ENCODE peak calls at places on chromosomes 13 and 19, in six cellular contexts. A is NB4, D is HepG2, K is fibroblast of mammary gland, L is fibroblast of the aortic adventitia, E is tibial artery. G is an unnamed sample.

GRCh38 chr13:88281846-88282245 is 610.7 kb downstream of the SLITRK5 start:
- DNase-seq in A (no peak), D (no peak), K (no peak), L (no peak), E (no peak), G (no peak)

GRCh38 chr13:49357694-49358093 is 86.2 kb downstream of the CAB39L start:
- DNase-seq in A (no peak), D (no peak), K (peak), L (peak), E (no peak), G (no peak)

GRCh38 chr19:4391701-4392543 is 8.4 kb downstream of the SH3GL1 start:
- DNase-seq in A (no peak), D (peak), K (peak), L (peak), E (no peak), G (no peak)

GRCh38 chr13:62019858-62020257 is 604.2 kb upstream of the PCDH20 start:
- DNase-seq in A (no peak), D (no peak), K (no peak), L (no peak), E (no peak), G (no peak)

GRCh38 chr19:49362048-49362925 is at the start of gene TEAD2:
- DNase-seq in A (no peak), D (peak), K (peak), L (peak), E (peak), G (peak)

GRCh38 chr13:38804061-38804460 is 117.2 kb downstream of the FREM2 start:
- DNase-seq in A (no peak), D (no peak), K (no peak), L (no peak), E (no peak), G (no peak)

GRCh38 chr13:47611664-47612288 is 389.3 kb downstream of the SUCLA2 start:
- DNase-seq in A (no peak), D (no peak), K (peak), L (peak), E (no peak), G (no peak)

GRCh38 chr13:47908200-47908902 is 92.7 kb downstream of the SUCLA2 start:
- DNase-seq in A (no peak), D (peak), K (peak), L (peak), E (no peak), G (no peak)

GRCh38 chr19:39126593-39127187 is 1.1 kb downstream of the PAK4 start:
- DNase-seq in A (no peak), D (peak), K (peak), L (peak), E (no peak), G (no peak)

GRCh38 chr13:68173111-68173510 is 943.0 kb upstream of the PCDH9 start:
- DNase-seq in A (no peak), D (no peak), K (peak), L (no peak), E (no peak), G (no peak)

DNA sequence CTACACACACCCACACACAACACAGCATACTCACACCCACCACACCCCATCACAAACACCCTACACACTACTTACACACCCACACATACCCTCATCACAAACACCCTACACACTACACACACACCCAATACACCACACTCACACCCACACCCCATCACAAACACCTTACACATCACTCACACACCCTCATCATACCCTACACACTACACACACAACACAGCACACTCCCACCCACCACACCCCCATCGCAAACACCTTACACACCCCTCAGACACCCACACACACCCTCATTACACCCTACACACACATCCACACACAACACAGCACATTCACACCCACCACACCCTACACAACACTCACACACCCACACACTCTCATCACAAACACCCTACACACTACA is 15.8 kb downstream of the PEPD start:
- DNase-seq in A (no peak), D (no peak), K (no peak), L (no peak), E (no peak), G (no peak)
- H3K4me3 ChIP-seq in A (no peak), D (no peak), K (no peak), L (no peak), E (no peak), G (no peak)

DNA sequence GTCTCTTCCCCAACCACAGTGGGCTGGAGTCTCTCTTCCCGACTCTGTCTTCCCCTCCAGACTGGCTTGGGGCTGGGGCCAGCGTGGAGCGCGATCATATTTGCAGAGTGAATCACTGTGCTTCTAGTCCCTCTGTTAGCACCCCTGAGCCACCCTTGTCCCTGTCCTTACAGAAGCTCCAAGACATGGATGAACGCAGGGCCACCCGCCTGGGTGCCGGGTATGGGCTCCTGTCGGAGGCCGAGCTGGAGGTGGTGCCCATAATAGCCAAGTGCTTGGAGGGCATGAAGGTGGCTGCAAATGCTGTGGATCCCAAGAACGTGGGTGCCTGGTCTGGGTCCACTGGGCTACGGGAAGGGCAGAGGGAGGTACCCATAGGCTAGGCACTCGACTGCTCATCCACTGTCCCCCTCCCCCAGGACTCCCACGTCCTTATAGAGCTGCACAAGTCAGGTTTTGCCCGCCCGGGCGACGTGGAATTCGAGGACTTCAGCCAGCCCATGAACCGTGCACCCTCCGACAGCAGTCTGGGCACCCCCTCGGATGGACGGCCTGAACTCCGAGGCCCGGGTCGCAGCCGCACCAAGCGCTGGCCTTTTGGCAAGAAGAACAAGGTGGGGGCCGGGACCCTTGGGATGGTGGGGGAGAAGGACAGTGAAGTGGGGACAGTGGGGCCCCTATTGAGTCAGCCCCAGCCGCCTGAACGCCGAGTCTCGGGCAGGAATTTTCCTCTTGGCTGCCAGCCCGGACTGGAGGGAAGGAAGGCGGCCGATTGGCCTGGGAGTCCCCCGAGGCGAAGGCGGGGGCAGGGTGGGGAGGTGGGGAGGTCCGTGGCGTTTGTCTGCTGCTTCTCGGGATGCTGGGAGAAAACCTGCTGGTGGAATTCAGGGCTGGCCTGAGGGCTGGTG is 5.2 kb downstream of the TRIP10 start:
- DNase-seq in A (no peak), D (no peak), K (peak), L (peak), E (peak), G (peak)
- H3K4me3 ChIP-seq in A (no peak), D (no peak), K (peak), L (peak), E (peak), G (no peak)

DNA sequence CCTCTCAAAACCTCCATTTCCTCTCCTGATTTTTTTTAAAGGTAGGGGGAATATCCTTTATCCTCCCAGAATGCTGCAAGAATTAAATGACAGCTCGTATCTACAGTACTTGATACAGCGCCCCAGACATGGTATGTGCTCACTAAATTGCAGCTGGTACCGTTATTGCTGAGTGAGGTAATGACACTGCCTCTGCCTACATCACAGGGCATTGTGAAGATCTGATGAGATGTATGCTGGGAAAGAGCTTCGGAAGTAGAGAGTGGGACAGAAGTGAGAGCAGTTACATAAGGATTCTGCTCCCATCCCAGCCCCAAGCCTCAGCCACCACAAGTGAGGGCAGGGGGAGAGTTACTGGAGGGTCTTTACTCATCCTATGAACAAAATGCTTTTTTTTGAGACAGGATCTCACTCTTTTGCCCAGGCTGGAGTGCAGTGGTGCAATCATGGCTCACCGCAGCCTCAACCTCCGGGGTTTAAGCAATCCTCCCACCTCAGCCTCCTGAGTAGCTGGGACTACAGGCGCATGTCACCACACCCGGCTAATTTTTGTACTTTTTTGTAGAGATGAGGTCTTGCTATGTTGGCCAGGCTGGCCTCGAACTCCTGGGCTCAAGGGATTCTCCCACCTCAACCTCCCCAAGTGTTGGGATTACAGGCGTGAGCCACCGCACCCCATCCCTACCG is 1.7 kb upstream of the FKRP start:
- DNase-seq in A (no peak), D (no peak), K (no peak), L (no peak), E (no peak), G (no peak)
- H3K4me3 ChIP-seq in A (peak), D (peak), K (no peak), L (peak), E (no peak), G (no peak)

GRCh38 chr19:41997121-41997850 is 3.3 kb upstream of the ATP1A3 start:
- DNase-seq in A (peak), D (no peak), K (peak), L (peak), E (no peak), G (peak)
- H3K4me3 ChIP-seq in A (no peak), D (no peak), K (no peak), L (no peak), E (no peak), G (no peak)

GRCh38 chr13:98143601-98144500 is 957 bp downstream of the FARP1 start:
- DNase-seq in A (peak), D (no peak), K (peak), L (peak), E (peak), G (peak)
- H3K4me3 ChIP-seq in A (no peak), D (peak), K (peak), L (peak), E (peak), G (peak)

GRCh38 chr19:55452381-55453325 is 8.8 kb downstream of the ISOC2 start:
- DNase-seq in A (peak), D (peak), K (peak), L (peak), E (no peak), G (peak)
- H3K4me3 ChIP-seq in A (no peak), D (no peak), K (no peak), L (no peak), E (no peak), G (no peak)

GRCh38 chr13:33800646-33801186 is 17.2 kb upstream of the RFC3 start:
- DNase-seq in A (no peak), D (no peak), K (no peak), L (no peak), E (no peak), G (no peak)
- H3K4me3 ChIP-seq in A (no peak), D (no peak), K (no peak), L (peak), E (no peak), G (no peak)

GRCh38 chr19:15284091-15284490 is 48.2 kb downstream of the BRD4 start:
- DNase-seq in A (no peak), D (no peak), K (no peak), L (no peak), E (no peak), G (no peak)

GRCh38 chr19:15280915-15281683 is 48.9 kb upstream of the EPHX3 start:
- DNase-seq in A (no peak), D (peak), K (peak), L (peak), E (peak), G (peak)

GRCh38 chr19:15284896-15285295 is 47.4 kb downstream of the BRD4 start:
- DNase-seq in A (no peak), D (no peak), K (no peak), L (no peak), E (no peak), G (peak)

GRCh38 chr19:15282311-15282705 is 50.0 kb downstream of the BRD4 start:
- DNase-seq in A (no peak), D (no peak), K (no peak), L (no peak), E (no peak), G (no peak)

GRCh38 chr19:15283141-15283885 is 49.0 kb downstream of the BRD4 start:
- DNase-seq in A (no peak), D (no peak), K (peak), L (peak), E (peak), G (peak)
- H3K4me3 ChIP-seq in A (no peak), D (no peak), K (no peak), L (no peak), E (no peak), G (no peak)

DNA sequence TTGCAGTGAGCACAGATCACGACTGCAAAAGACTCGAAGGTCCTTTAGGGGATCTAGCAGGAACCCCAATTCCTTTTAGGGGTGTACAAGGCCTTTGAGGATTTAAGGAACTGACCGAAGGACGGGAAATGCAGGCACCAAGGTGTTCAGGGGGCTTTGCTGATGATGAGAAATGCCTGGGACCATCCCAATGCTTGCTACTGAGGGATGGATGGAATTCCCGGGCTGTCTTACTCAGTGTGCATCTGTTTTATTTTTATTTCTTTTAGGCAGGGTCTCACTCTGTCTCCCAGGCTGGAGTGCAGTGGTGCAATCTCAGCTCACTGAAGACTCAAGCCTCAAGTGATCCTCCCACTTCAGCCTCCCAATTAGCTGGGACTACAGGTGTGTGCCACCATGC is 11.3 kb downstream of the PRR22 start:
- DNase-seq in A (no peak), D (no peak), K (no peak), L (no peak), E (no peak), G (no peak)
- H3K4me3 ChIP-seq in A (no peak), D (no peak), K (no peak), L (no peak), E (no peak), G (no peak)

DNA sequence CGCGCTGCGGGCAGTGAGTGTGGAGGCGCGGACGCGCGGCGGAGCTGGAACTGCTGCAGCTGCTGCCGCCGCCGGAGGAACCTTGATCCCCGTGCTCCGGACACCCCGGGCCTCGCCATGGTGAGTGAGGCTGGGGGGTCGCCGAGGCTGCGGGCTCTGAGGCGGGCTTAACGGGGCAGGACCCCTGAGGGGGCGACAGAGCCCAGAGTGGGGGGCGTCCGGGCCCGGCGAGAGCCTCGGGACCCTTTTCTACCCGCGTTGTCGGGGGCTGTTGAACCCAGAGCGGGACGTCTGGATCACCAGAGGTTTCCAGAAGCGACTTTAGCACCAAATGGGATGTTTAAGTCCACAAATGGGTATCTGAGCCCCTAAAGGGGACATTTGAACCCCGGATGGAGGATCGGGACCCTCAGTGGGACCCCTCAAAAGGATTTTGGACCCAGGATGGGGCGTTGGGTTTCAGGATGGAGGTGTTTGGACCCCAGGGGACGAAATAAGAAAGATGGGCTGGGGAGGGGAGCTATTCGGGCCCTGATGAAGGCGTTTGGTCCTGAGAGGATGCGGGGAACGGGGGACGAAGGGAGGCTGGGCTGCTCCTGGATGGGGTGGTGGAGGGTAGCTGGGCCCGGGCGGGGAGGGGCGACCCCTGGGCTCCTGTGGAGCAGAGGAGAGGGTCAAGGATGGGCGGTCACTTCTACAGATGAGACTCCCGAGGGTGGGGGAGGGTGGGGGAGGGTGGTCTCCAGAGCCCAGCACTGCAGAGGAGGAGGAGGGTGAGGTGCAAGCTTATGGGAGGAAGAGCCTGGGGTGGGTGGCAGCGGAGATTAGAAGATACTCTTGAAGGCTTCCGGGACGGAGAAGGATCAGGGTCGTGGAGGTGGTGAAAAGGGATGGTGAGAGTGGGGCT is at the start of gene CALM3:
- DNase-seq in A (peak), D (no peak), K (no peak), L (no peak), E (no peak), G (peak)
- H3K4me3 ChIP-seq in A (peak), D (peak), K (peak), L (peak), E (peak), G (peak)